ENCODE peak calls at places on chromosome 7, in ten cellular contexts. One of them, this sample, is unnamed.

GRCh38 chr7:31053986-31054385 is 1.9 kb downstream of the ADCYAP1R1 start:
- DNase-seq in activated effector memory CD4-positive, alpha-beta T cell treated with anti-CD3 and anti-CD28 coated beads, Interleukin-2, amount 50 U/mL, for 16 hours: no peak
- DNase-seq in CD8-positive, alpha-beta memory T cell: no peak
- DNase-seq in tibial artery: no peak
- DNase-seq in sciatic nerve: no peak
- DNase-seq in cardiac fibroblast: no peak
- DNase-seq in T-helper 9 cell: no peak
- DNase-seq in PC-3: no peak
- DNase-seq in hepatocyte: no peak
- DNase-seq in SK-N-SH: no peak
- DNase-seq in this sample: no peak

GRCh38 chr7:159158888-159159405 is 14.3 kb upstream of the VIPR2 start:
- DNase-seq in T-helper 9 cell: no peak
- DNase-seq in SK-N-SH: peak; percentile 12
- DNase-seq in hepatocyte: no peak
- DNase-seq in tibial artery: peak; percentile 48
- DNase-seq in PC-3: no peak
- DNase-seq in sciatic nerve: no peak
- DNase-seq in activated effector memory CD4-positive, alpha-beta T cell treated with anti-CD3 and anti-CD28 coated beads, Interleukin-2, amount 50 U/mL, for 16 hours: no peak
- DNase-seq in CD8-positive, alpha-beta memory T cell: no peak
- DNase-seq in cardiac fibroblast: no peak
- DNase-seq in this sample: no peak

GRCh38 chr7:137091396-137091795 is 222.9 kb downstream of the CHRM2 start:
- DNase-seq in SK-N-SH: peak; percentile 56
- DNase-seq in CD8-positive, alpha-beta memory T cell: no peak
- DNase-seq in cardiac fibroblast: peak; percentile 24
- DNase-seq in T-helper 9 cell: no peak
- DNase-seq in hepatocyte: peak; percentile 67
- DNase-seq in tibial artery: no peak
- DNase-seq in activated effector memory CD4-positive, alpha-beta T cell treated with anti-CD3 and anti-CD28 coated beads, Interleukin-2, amount 50 U/mL, for 16 hours: no peak
- DNase-seq in PC-3: peak; percentile 37
- DNase-seq in sciatic nerve: no peak
- DNase-seq in this sample: no peak

GRCh38 chr7:2042650-2043049 is 190.1 kb downstream of the MAD1L1 start:
- DNase-seq in activated effector memory CD4-positive, alpha-beta T cell treated with anti-CD3 and anti-CD28 coated beads, Interleukin-2, amount 50 U/mL, for 16 hours: peak; percentile 46
- DNase-seq in T-helper 9 cell: no peak
- DNase-seq in sciatic nerve: peak; percentile 32
- DNase-seq in cardiac fibroblast: no peak
- DNase-seq in SK-N-SH: no peak
- DNase-seq in CD8-positive, alpha-beta memory T cell: peak; percentile 14
- DNase-seq in PC-3: no peak
- DNase-seq in hepatocyte: no peak
- DNase-seq in tibial artery: peak; percentile 37
- DNase-seq in this sample: no peak

GRCh38 chr7:84510501-84510900 is 315.9 kb upstream of the SEMA3A start:
- DNase-seq in T-helper 9 cell: no peak
- DNase-seq in PC-3: no peak
- DNase-seq in CD8-positive, alpha-beta memory T cell: no peak
- DNase-seq in cardiac fibroblast: peak; percentile 69
- DNase-seq in sciatic nerve: no peak
- DNase-seq in hepatocyte: no peak
- DNase-seq in SK-N-SH: no peak
- DNase-seq in activated effector memory CD4-positive, alpha-beta T cell treated with anti-CD3 and anti-CD28 coated beads, Interleukin-2, amount 50 U/mL, for 16 hours: no peak
- DNase-seq in tibial artery: no peak
- DNase-seq in this sample: peak; percentile 53

GRCh38 chr7:67392596-67393438 is 396.2 kb downstream of the TYW1 start:
- DNase-seq in SK-N-SH: no peak
- DNase-seq in CD8-positive, alpha-beta memory T cell: no peak
- DNase-seq in PC-3: peak; percentile 7
- DNase-seq in tibial artery: no peak
- DNase-seq in sciatic nerve: no peak
- DNase-seq in cardiac fibroblast: no peak
- DNase-seq in hepatocyte: no peak
- DNase-seq in activated effector memory CD4-positive, alpha-beta T cell treated with anti-CD3 and anti-CD28 coated beads, Interleukin-2, amount 50 U/mL, for 16 hours: no peak
- DNase-seq in T-helper 9 cell: no peak
- DNase-seq in this sample: no peak

GRCh38 chr7:69190738-69191137 is 407.5 kb upstream of the AUTS2 start:
- DNase-seq in cardiac fibroblast: no peak
- DNase-seq in PC-3: no peak
- DNase-seq in activated effector memory CD4-positive, alpha-beta T cell treated with anti-CD3 and anti-CD28 coated beads, Interleukin-2, amount 50 U/mL, for 16 hours: no peak
- DNase-seq in sciatic nerve: no peak
- DNase-seq in tibial artery: no peak
- DNase-seq in hepatocyte: no peak
- DNase-seq in SK-N-SH: no peak
- DNase-seq in T-helper 9 cell: no peak
- DNase-seq in CD8-positive, alpha-beta memory T cell: no peak
- DNase-seq in this sample: no peak

GRCh38 chr7:122027058-122027457 is 117.0 kb downstream of the AASS start:
- DNase-seq in hepatocyte: no peak
- DNase-seq in CD8-positive, alpha-beta memory T cell: no peak
- DNase-seq in activated effector memory CD4-positive, alpha-beta T cell treated with anti-CD3 and anti-CD28 coated beads, Interleukin-2, amount 50 U/mL, for 16 hours: no peak
- DNase-seq in sciatic nerve: no peak
- DNase-seq in tibial artery: no peak
- DNase-seq in T-helper 9 cell: no peak
- DNase-seq in PC-3: no peak
- DNase-seq in SK-N-SH: no peak
- DNase-seq in cardiac fibroblast: no peak
- DNase-seq in this sample: no peak

GRCh38 chr7:66279912-66280311 is 74.8 kb downstream of the TPST1 start:
- DNase-seq in T-helper 9 cell: no peak
- DNase-seq in tibial artery: no peak
- DNase-seq in PC-3: no peak
- DNase-seq in hepatocyte: no peak
- DNase-seq in activated effector memory CD4-positive, alpha-beta T cell treated with anti-CD3 and anti-CD28 coated beads, Interleukin-2, amount 50 U/mL, for 16 hours: no peak
- DNase-seq in sciatic nerve: no peak
- DNase-seq in SK-N-SH: no peak
- DNase-seq in CD8-positive, alpha-beta memory T cell: no peak
- DNase-seq in cardiac fibroblast: no peak
- DNase-seq in this sample: no peak

GRCh38 chr7:73361340-73361739 is 33.4 kb downstream of the FKBP6 start:
- DNase-seq in PC-3: no peak
- DNase-seq in sciatic nerve: no peak
- DNase-seq in SK-N-SH: no peak
- DNase-seq in CD8-positive, alpha-beta memory T cell: no peak
- DNase-seq in tibial artery: no peak
- DNase-seq in cardiac fibroblast: no peak
- DNase-seq in hepatocyte: no peak
- DNase-seq in activated effector memory CD4-positive, alpha-beta T cell treated with anti-CD3 and anti-CD28 coated beads, Interleukin-2, amount 50 U/mL, for 16 hours: no peak
- DNase-seq in T-helper 9 cell: no peak
- DNase-seq in this sample: no peak

GRCh38 chr7:128192497-128193142 is 48.5 kb upstream of the LEP start:
- DNase-seq in activated effector memory CD4-positive, alpha-beta T cell treated with anti-CD3 and anti-CD28 coated beads, Interleukin-2, amount 50 U/mL, for 16 hours: peak; percentile 22
- DNase-seq in hepatocyte: no peak
- DNase-seq in cardiac fibroblast: no peak
- DNase-seq in SK-N-SH: no peak
- DNase-seq in T-helper 9 cell: no peak
- DNase-seq in tibial artery: no peak
- DNase-seq in CD8-positive, alpha-beta memory T cell: no peak
- DNase-seq in PC-3: no peak
- DNase-seq in sciatic nerve: no peak
- DNase-seq in this sample: no peak

GRCh38 chr7:71408276-71408675 is 276.3 kb downstream of the GALNT17 start:
- DNase-seq in PC-3: no peak
- DNase-seq in cardiac fibroblast: no peak
- DNase-seq in T-helper 9 cell: no peak
- DNase-seq in sciatic nerve: no peak
- DNase-seq in tibial artery: no peak
- DNase-seq in SK-N-SH: no peak
- DNase-seq in CD8-positive, alpha-beta memory T cell: no peak
- DNase-seq in hepatocyte: no peak
- DNase-seq in activated effector memory CD4-positive, alpha-beta T cell treated with anti-CD3 and anti-CD28 coated beads, Interleukin-2, amount 50 U/mL, for 16 hours: no peak
- DNase-seq in this sample: no peak

GRCh38 chr7:6500691-6501090 is 50.6 kb downstream of the GRID2IP start:
- DNase-seq in PC-3: no peak
- DNase-seq in sciatic nerve: no peak
- DNase-seq in CD8-positive, alpha-beta memory T cell: no peak
- DNase-seq in hepatocyte: no peak
- DNase-seq in SK-N-SH: no peak
- DNase-seq in tibial artery: no peak
- DNase-seq in T-helper 9 cell: no peak
- DNase-seq in activated effector memory CD4-positive, alpha-beta T cell treated with anti-CD3 and anti-CD28 coated beads, Interleukin-2, amount 50 U/mL, for 16 hours: no peak
- DNase-seq in cardiac fibroblast: no peak
- DNase-seq in this sample: no peak

GRCh38 chr7:117683736-117684135 is 189.5 kb downstream of the CTTNBP2 start:
- DNase-seq in tibial artery: no peak
- DNase-seq in sciatic nerve: no peak
- DNase-seq in hepatocyte: no peak
- DNase-seq in CD8-positive, alpha-beta memory T cell: no peak
- DNase-seq in activated effector memory CD4-positive, alpha-beta T cell treated with anti-CD3 and anti-CD28 coated beads, Interleukin-2, amount 50 U/mL, for 16 hours: no peak
- DNase-seq in T-helper 9 cell: no peak
- DNase-seq in cardiac fibroblast: no peak
- DNase-seq in PC-3: no peak
- DNase-seq in SK-N-SH: no peak
- DNase-seq in this sample: no peak

GRCh38 chr7:78080811-78081210 is 282.2 kb downstream of the PHTF2 start:
- DNase-seq in activated effector memory CD4-positive, alpha-beta T cell treated with anti-CD3 and anti-CD28 coated beads, Interleukin-2, amount 50 U/mL, for 16 hours: no peak
- DNase-seq in SK-N-SH: no peak
- DNase-seq in hepatocyte: no peak
- DNase-seq in PC-3: peak; percentile 15
- DNase-seq in T-helper 9 cell: no peak
- DNase-seq in cardiac fibroblast: no peak
- DNase-seq in sciatic nerve: no peak
- DNase-seq in CD8-positive, alpha-beta memory T cell: no peak
- DNase-seq in tibial artery: no peak
- DNase-seq in this sample: no peak

This sample was measured in kidney tubule cell.